ENCODE peak calls at places on chromosomes 3 and 15, in six cellular contexts. M is endothelial cell of umbilical vein, P is suprapubic skin, Y is brain microvascular endothelial cell, T is heart left ventricle, Z is IMR-90. W is an unnamed sample.

GRCh38 chr15:83295417-83295816 is 11.0 kb upstream of the BNC1 start:
- DNase-seq in M (no peak), P (no peak), Y (no peak), T (no peak), Z (no peak), W (no peak)

GRCh38 chr3:197458906-197459470 is 96.8 kb downstream of the BDH1 start:
- DNase-seq in M (no peak), P (no peak), Y (no peak), T (no peak), Z (no peak), W (no peak)

GRCh38 chr15:98151098-98151497 is 190.6 kb downstream of the ARRDC4 start:
- DNase-seq in M (no peak), P (no peak), Y (no peak), T (no peak), Z (no peak), W (no peak)

GRCh38 chr15:60155661-60156060 is 151.6 kb downstream of the FOXB1 start:
- DNase-seq in M (no peak), P (no peak), Y (peak), T (no peak), Z (peak), W (no peak)

GRCh38 chr3:1439395-1439794 is 346.6 kb downstream of the CNTN6 start:
- DNase-seq in M (no peak), P (no peak), Y (peak), T (no peak), Z (no peak), W (no peak)

GRCh38 chr15:52100807-52101206 is 11.8 kb downstream of the BCL2L10 start:
- DNase-seq in M (peak), P (peak), Y (peak), T (peak), Z (peak), W (peak)

GRCh38 chr3:142993958-142994442 is 7.4 kb upstream of the U2SURP start:
- DNase-seq in M (peak), P (peak), Y (peak), T (peak), Z (peak), W (peak)

GRCh38 chr3:138114431-138114918 is 933 bp downstream of the DZIP1L start:
- DNase-seq in M (no peak), P (no peak), Y (no peak), T (no peak), Z (peak), W (no peak)

GRCh38 chr3:140343709-140344417 is 334.0 kb upstream of the TRIM42 start:
- DNase-seq in M (no peak), P (no peak), Y (no peak), T (no peak), Z (no peak), W (no peak)

GRCh38 chr3:46946416-46946815 is 30.1 kb downstream of the CCDC12 start:
- DNase-seq in M (no peak), P (no peak), Y (no peak), T (no peak), Z (no peak), W (no peak)

GRCh38 chr3:186847437-186847836 is 4.9 kb downstream of the ADIPOQ start:
- DNase-seq in M (no peak), P (no peak), Y (no peak), T (no peak), Z (no peak), W (no peak)

GRCh38 chr15:71186267-71186666 is 71.0 kb downstream of the THSD4 start:
- DNase-seq in M (no peak), P (no peak), Y (no peak), T (peak), Z (no peak), W (no peak)

GRCh38 chr15:91887921-91888373 is 34.4 kb downstream of the SLCO3A1 start:
- DNase-seq in M (no peak), P (no peak), Y (no peak), T (no peak), Z (no peak), W (peak)

GRCh38 chr3:68915973-68916372 is 16.4 kb downstream of the TAFA4 start:
- DNase-seq in M (no peak), P (no peak), Y (no peak), T (no peak), Z (no peak), W (no peak)

GRCh38 chr15:35167675-35168074 is 82.6 kb upstream of the NANOGP8 start:
- DNase-seq in M (peak), P (no peak), Y (no peak), T (no peak), Z (no peak), W (no peak)

GRCh38 chr3:87625911-87626310 is 349.5 kb upstream of the POU1F1 start:
- DNase-seq in M (no peak), P (no peak), Y (peak), T (no peak), Z (no peak), W (no peak)

GRCh38 chr15:91456921-91457320 is 356.9 kb downstream of the SV2B start:
- DNase-seq in M (no peak), P (no peak), Y (no peak), T (no peak), Z (peak), W (peak)

GRCh38 chr15:99446565-99447496 is 119.0 kb upstream of the MEF2A start:
- DNase-seq in M (no peak), P (no peak), Y (no peak), T (no peak), Z (no peak), W (no peak)

GRCh38 chr15:64149424-64150235 is 1.9 kb upstream of the SNX22 start:
- DNase-seq in M (no peak), P (no peak), Y (no peak), T (no peak), Z (no peak), W (no peak)

GRCh38 chr3:8964436-8965370 is 1.4 kb upstream of the RAD18 start:
- DNase-seq in M (peak), P (no peak), Y (peak), T (no peak), Z (peak), W (peak)

GRCh38 chr15:98764296-98764695 is 116.0 kb downstream of the IGF1R start:
- DNase-seq in M (no peak), P (no peak), Y (no peak), T (no peak), Z (no peak), W (no peak)

GRCh38 chr3:129560931-129561594 is 18.1 kb downstream of the H1-8 start:
- DNase-seq in M (peak), P (peak), Y (peak), T (peak), Z (peak), W (peak)

GRCh38 chr3:66393486-66394260 is 107.1 kb downstream of the LRIG1 start:
- DNase-seq in M (peak), P (no peak), Y (peak), T (no peak), Z (peak), W (peak)

GRCh38 chr3:53570709-53571108 is 76.3 kb downstream of the CACNA1D start:
- DNase-seq in M (no peak), P (no peak), Y (no peak), T (no peak), Z (peak), W (no peak)

GRCh38 chr3:127087441-127087840 is 104.5 kb downstream of the PLXNA1 start:
- DNase-seq in M (no peak), P (no peak), Y (no peak), T (no peak), Z (no peak), W (no peak)

GRCh38 chr3:182979103-182979697 is 1.1 kb downstream of the DCUN1D1 start:
- DNase-seq in M (peak), P (no peak), Y (no peak), T (no peak), Z (peak), W (no peak)

GRCh38 chr3:197003461-197004385 is 25.9 kb downstream of the MELTF start:
- DNase-seq in M (no peak), P (peak), Y (no peak), T (no peak), Z (no peak), W (no peak)

GRCh38 chr15:77864211-77865105 is 213.1 kb downstream of the TBC1D2B start:
- DNase-seq in M (no peak), P (peak), Y (no peak), T (peak), Z (no peak), W (no peak)

GRCh38 chr3:184687363-184688049 is 24.4 kb downstream of the MAGEF1 start:
- DNase-seq in M (no peak), P (no peak), Y (no peak), T (peak), Z (no peak), W (no peak)

GRCh38 chr15:44727462-44728231 is 8.7 kb upstream of the TRIM69 start:
- DNase-seq in M (no peak), P (no peak), Y (no peak), T (no peak), Z (no peak), W (no peak)

GRCh38 chr3:23806322-23807160 is 786 bp downstream of the UBE2E1 start:
- DNase-seq in M (peak), P (peak), Y (no peak), T (peak), Z (no peak), W (no peak)

GRCh38 chr3:17945799-17946381 is 203.5 kb upstream of the TBC1D5 start:
- DNase-seq in M (no peak), P (no peak), Y (no peak), T (no peak), Z (no peak), W (no peak)

GRCh38 chr3:15458212-15458780 is 30.9 kb downstream of the EAF1 start:
- DNase-seq in M (no peak), P (no peak), Y (no peak), T (no peak), Z (no peak), W (no peak)

GRCh38 chr3:126545544-126545943 is 13.2 kb downstream of the C3orf22 start:
- DNase-seq in M (no peak), P (no peak), Y (no peak), T (peak), Z (no peak), W (no peak)

GRCh38 chr15:22265961-22266360 is 185.6 kb downstream of the OR4M2 start:
- DNase-seq in M (no peak), P (no peak), Y (no peak), T (no peak), Z (no peak), W (no peak)
- H3K4me3 ChIP-seq in M (no peak), P (no peak), Y (no peak), T (no peak), Z (no peak), W (no peak)

GRCh38 chr3:190017575-190018288 is 103.0 kb downstream of the P3H2 start:
- DNase-seq in M (peak), P (no peak), Y (peak), T (no peak), Z (peak), W (peak)
- TF ChIP-seq CTCF in M (peak), P (no peak), Y (peak), T (peak), Z (peak), W (peak)

DNA sequence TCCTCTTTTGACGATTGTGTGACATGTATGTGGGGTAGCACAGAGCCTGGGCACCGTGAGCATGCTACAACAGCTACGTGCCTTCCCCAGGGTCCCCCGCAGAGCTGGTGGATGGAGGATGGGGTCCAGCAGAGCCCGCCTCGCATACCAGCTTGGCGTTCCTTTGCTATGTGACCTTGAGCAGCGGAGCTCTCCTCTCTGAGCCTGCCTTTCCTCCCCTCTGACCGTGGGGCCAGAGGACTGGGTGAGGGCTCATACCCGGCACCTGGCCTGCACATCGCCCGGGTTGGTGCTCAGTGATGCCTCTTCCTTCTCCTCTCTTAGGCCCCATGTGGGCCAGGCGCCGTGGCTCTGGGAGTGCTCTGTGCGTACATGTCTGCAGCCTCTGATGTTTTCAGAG is 73.4 kb downstream of the FBLN2 start:
- DNase-seq in M (no peak), P (no peak), Y (no peak), T (no peak), Z (no peak), W (no peak)
- H3K4me3 ChIP-seq in M (no peak), P (no peak), Y (no peak), T (no peak), Z (no peak), W (no peak)

DNA sequence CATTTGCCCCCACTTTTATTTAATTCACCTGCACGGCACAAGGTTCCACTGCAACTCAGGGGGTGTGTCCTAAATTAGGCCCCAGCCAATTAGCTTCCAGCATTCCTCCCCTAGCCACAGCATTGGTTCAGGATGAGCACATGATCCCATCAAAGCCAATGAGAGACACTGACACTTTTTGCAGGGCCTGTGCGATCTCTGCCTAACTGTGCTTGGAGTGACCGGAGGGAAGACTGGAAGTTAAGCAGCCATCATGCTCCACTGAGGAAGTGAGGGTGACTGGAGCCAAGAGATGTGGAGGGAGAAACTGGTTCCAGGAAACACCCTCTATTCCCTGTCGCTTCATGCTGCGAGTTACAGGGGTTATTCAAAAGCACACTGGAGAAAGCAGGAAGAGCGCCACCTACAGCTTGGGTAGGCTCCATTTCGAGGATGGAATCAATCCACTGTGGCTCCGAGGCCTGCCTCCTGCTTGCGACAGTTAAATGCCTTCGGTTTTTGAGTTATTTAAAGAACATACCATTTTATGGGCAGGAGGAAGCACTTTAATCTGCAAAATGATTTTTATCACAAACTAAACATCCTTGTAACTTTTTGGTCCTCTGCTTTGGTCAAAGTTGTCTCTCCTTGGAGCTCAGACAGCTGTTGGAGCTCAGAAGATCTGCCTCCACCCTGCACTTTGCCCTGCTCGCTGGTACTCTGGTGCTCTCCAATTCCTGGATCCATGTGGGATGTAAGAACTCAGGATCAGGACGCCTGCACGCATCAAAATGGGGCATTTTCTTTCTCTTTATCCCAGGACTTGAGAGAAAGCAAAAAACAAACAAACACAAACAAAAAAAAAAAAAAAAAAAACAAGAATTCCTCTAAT is 122.4 kb upstream of the WNT5A start:
- DNase-seq in M (no peak), P (no peak), Y (no peak), T (no peak), Z (no peak), W (no peak)
- TF ChIP-seq CTCF in M (no peak), P (no peak), Y (peak), T (no peak), Z (no peak), W (no peak)

GRCh38 chr3:45110185-45110833 is 35.9 kb downstream of the CDCP1 start:
- DNase-seq in M (no peak), P (no peak), Y (no peak), T (no peak), Z (no peak), W (no peak)
- H3K4me3 ChIP-seq in M (no peak), P (no peak), Y (no peak), T (no peak), Z (no peak), W (no peak)

W was measured in astrocyte of the cerebellum.